ENCODE peak calls at places on chromosomes 1 and 21, in seven cellular contexts. I is thyroid gland, S is heart left ventricle, U is fibroblast of villous mesenchyme, G is psoas muscle, C is AG09309, N is breast epithelium. O is an unnamed sample.

GRCh38 chr1:208185801-208186201 is 58.4 kb downstream of the PLXNA2 start:
- DNase-seq in I (no peak), S (no peak), U (no peak), G (no peak), C (no peak), N (no peak), O (no peak)

GRCh38 chr1:164688791-164689190 is 129.8 kb downstream of the PBX1 start:
- DNase-seq in I (no peak), S (no peak), U (no peak), G (no peak), C (no peak), N (no peak), O (no peak)

GRCh38 chr1:157114183-157115121 is 14.8 kb upstream of the ETV3L start:
- DNase-seq in I (no peak), S (no peak), U (no peak), G (no peak), C (no peak), N (no peak), O (no peak)

GRCh38 chr1:37727186-37727585 is 34.9 kb downstream of the CDCA8 start:
- DNase-seq in I (no peak), S (no peak), U (no peak), G (no peak), C (no peak), N (no peak), O (peak; percentile 66)

GRCh38 chr1:184419734-184420161 is 32.9 kb downstream of the C1orf21 start:
- DNase-seq in I (no peak), S (no peak), U (peak; percentile 64), G (no peak), C (no peak), N (no peak), O (no peak)

GRCh38 chr1:14061204-14061603 is 361.2 kb downstream of the PRDM2 start:
- DNase-seq in I (no peak), S (no peak), U (no peak), G (no peak), C (no peak), N (no peak), O (no peak)

GRCh38 chr21:31514598-31514997 is 144.9 kb upstream of the SOD1 start:
- DNase-seq in I (no peak), S (no peak), U (no peak), G (no peak), C (no peak), N (peak; percentile 24), O (no peak)

GRCh38 chr21:33993286-33994231 is 78.0 kb upstream of the ATP5PO start:
- DNase-seq in I (peak; percentile 38), S (peak; percentile 34), U (no peak), G (no peak), C (no peak), N (no peak), O (no peak)

GRCh38 chr1:19074361-19074901 is 118.0 kb upstream of the IFFO2 start:
- DNase-seq in I (no peak), S (no peak), U (no peak), G (no peak), C (no peak), N (peak; percentile 40), O (no peak)

GRCh38 chr1:230368363-230368762 is 57.8 kb downstream of the PGBD5 start:
- DNase-seq in I (no peak), S (no peak), U (no peak), G (no peak), C (peak; percentile 10), N (no peak), O (no peak)

GRCh38 chr1:115127539-115127938 is 38.2 kb upstream of the TSPAN2 start:
- DNase-seq in I (no peak), S (no peak), U (no peak), G (no peak), C (no peak), N (no peak), O (no peak)

GRCh38 chr1:178725603-178726517 is 816 bp downstream of the RALGPS2 start:
- DNase-seq in I (peak; percentile 84), S (peak; percentile 47), U (peak; percentile 89), G (peak; percentile 50), C (peak; percentile 46), N (peak; percentile 67), O (no peak)

GRCh38 chr1:205913451-205914204 is 29.6 kb downstream of the SLC26A9 start:
- DNase-seq in I (peak; percentile 98), S (peak; percentile 69), U (no peak), G (peak; percentile 48), C (no peak), N (peak; percentile 72), O (no peak)

GRCh38 chr1:77511440-77511840 is 171.0 kb downstream of the ZZZ3 start:
- DNase-seq in I (no peak), S (no peak), U (peak; percentile 72), G (no peak), C (peak; percentile 75), N (no peak), O (no peak)

GRCh38 chr1:924619-925323 is 1.0 kb downstream of the SAMD11 start:
- DNase-seq in I (peak; percentile 50), S (no peak), U (no peak), G (peak; percentile 53), C (no peak), N (no peak), O (no peak)

GRCh38 chr1:109266965-109267364 is 16.0 kb downstream of the PSRC1 start:
- DNase-seq in I (no peak), S (no peak), U (no peak), G (no peak), C (no peak), N (no peak), O (no peak)

GRCh38 chr1:202143768-202144509 is 598 bp downstream of the ARL8A start:
- DNase-seq in I (peak; percentile 40), S (peak; percentile 48), U (peak; percentile 37), G (peak; percentile 41), C (no peak), N (no peak), O (no peak)

GRCh38 chr1:195481293-195481692 is 1126.9 kb downstream of the KCNT2 start:
- DNase-seq in I (no peak), S (no peak), U (no peak), G (no peak), C (no peak), N (no peak), O (no peak)

GRCh38 chr1:119811428-119811827 is at the start of gene REG4:
- DNase-seq in I (no peak), S (no peak), U (no peak), G (no peak), C (no peak), N (no peak), O (no peak)

GRCh38 chr1:209432443-209432825 is 151.1 kb upstream of the CAMK1G start:
- DNase-seq in I (no peak), S (no peak), U (no peak), G (no peak), C (no peak), N (no peak), O (no peak)

GRCh38 chr1:209431813-209432442 is 151.6 kb upstream of the CAMK1G start:
- DNase-seq in I (no peak), S (no peak), U (no peak), G (no peak), C (no peak), N (no peak), O (no peak)

GRCh38 chr1:209431402-209431801 is 152.1 kb upstream of the CAMK1G start:
- DNase-seq in I (no peak), S (no peak), U (no peak), G (no peak), C (no peak), N (no peak), O (no peak)

GRCh38 chr1:209430107-209430506 is 153.4 kb upstream of the CAMK1G start:
- DNase-seq in I (peak; percentile 34), S (no peak), U (no peak), G (no peak), C (no peak), N (no peak), O (no peak)

DNA sequence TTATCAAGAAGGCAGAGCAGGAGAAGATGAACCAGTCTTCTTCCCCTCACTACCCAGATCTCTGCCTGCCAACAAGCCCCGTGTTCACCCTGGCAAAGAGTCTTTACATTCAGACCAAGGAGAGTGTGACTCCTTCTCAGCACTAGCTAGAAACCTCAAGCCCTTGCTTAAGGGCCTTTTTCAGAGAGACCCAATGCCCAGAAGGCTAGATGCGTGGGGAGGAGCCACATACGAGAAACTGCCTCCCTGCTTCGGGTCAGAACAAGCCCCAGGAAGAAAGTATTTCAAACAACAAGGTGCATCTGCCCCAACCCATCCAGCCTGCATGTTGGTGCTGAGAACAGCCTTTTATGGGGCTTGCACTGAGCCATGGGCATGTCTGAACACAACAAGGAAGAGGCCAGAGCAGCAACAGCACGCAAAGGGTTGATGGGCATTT is 152.7 kb upstream of the CAMK1G start:
- DNase-seq in I (no peak), S (no peak), U (no peak), G (no peak), C (no peak), N (peak; percentile 87), O (no peak)
- H3K4me3 ChIP-seq in I (no peak overlapping the region), S (no peak overlapping the region), U (no peak overlapping the region), G (no peak overlapping the region), C (no peak overlapping the region), N (peak overlapping the region; percentile 74), O (peak overlapping the region; percentile 28)

GRCh38 chr1:41483960-41484844 is at the start of gene EDN2:
- DNase-seq in I (peak; percentile 95), S (peak; percentile 72), U (no peak), G (no peak), C (no peak), N (peak; percentile 74), O (peak; percentile 48)
- TF ChIP-seq CTCF in I (no peak), S (no peak), U (peak; percentile 15), G (no peak), C (no peak), N (no peak), O (no peak)

DNA sequence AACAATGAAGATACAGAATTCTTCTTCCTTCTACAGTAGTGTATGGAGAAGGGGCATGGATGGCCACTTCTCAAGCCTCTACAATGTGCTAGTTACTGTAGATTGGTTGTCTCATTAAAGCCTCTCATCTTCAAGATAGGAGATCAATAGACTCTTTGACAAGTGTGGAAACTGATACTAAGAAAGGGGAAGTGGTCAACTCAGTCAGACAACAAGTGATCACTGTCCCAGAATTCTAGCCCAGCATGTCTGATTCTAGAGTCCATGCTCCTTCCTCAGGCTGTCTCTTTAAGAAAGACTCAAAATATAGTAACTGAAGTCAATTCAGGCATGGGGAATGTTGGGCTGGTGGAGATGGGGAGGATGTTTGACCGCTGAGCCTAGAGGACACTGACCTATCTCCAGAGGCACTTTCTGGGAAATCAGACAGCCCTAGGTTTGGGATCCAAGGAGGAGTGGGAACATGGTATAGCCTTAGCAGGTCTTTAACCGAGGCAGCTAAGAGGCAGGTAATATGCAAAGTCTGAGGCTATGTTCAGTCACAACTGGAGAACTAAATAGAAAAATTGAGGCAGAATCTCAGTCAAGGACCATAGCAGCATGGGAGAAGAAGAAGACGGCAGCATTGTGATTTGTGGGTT is 39.3 kb upstream of the EYA3 start:
- DNase-seq in I (no peak), S (no peak), U (no peak), G (no peak), C (no peak), N (no peak), O (no peak)
- H3K4me3 ChIP-seq in I (no peak overlapping the region), S (no peak overlapping the region), U (no peak overlapping the region), G (no peak overlapping the region), C (no peak overlapping the region), N (no peak overlapping the region), O (no peak overlapping the region)

DNA sequence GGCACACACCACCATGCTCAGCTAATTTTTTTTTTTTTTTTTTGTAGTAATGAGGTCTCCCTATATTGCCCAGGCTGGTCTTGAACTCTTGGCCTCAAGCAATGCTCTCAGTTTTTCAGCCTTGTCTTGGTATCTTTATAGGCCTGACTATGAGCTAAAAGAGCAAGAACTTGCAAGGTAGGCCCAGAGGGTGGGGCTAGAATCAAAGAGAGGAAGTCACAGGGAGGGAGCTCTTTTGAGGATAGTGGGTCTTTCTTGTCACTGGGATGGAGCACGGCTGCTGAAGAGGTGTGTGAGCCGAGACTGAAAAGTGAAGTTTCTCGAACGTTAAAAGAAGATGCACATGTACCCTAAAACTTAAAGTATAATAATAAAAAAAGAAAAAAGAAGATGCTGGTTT is 260.0 kb upstream of the BEND5 start:
- DNase-seq in I (no peak), S (no peak), U (no peak), G (no peak), C (no peak), N (no peak), O (no peak)
- TF ChIP-seq CTCF in I (no peak), S (no peak), U (no peak), G (no peak), C (no peak), N (no peak), O (no peak)

O was measured in lower leg skin.